ENCODE peak calls at places on chromosomes 16 and 17, in ten cellular contexts. One of them, this sample, is unnamed.

GRCh38 chr16:6926762-6927161 is 405.9 kb upstream of the RBFOX1 start:
- DNase-seq in NCI-H1436: no peak
- DNase-seq in NCI-H1105: no peak
- DNase-seq in H1: peak
- DNase-seq in sciatic nerve: no peak
- DNase-seq in gastrocnemius medialis: no peak
- DNase-seq in activated naive CD8-positive, alpha-beta T cell treated with anti-CD3 and anti-CD28 coated beads, Interleukin-2, amount 50 U/mL, for 24 hours: no peak
- DNase-seq in ELF-1: peak
- DNase-seq in nephron progenitor cell: no peak
- DNase-seq in T follicular helper cell: no peak
- DNase-seq in this sample: no peak

GRCh38 chr17:62093188-62094155 is 28.4 kb upstream of the MED13 start:
- DNase-seq in H1: no peak
- DNase-seq in ELF-1: no peak
- DNase-seq in nephron progenitor cell: no peak
- DNase-seq in sciatic nerve: no peak
- DNase-seq in NCI-H1105: no peak
- DNase-seq in T follicular helper cell: no peak
- DNase-seq in gastrocnemius medialis: no peak
- DNase-seq in NCI-H1436: no peak
- DNase-seq in activated naive CD8-positive, alpha-beta T cell treated with anti-CD3 and anti-CD28 coated beads, Interleukin-2, amount 50 U/mL, for 24 hours: no peak
- DNase-seq in this sample: no peak

GRCh38 chr17:36498560-36499300 is 12.2 kb downstream of the ZNHIT3 start:
- DNase-seq in T follicular helper cell: no peak
- DNase-seq in NCI-H1436: no peak
- DNase-seq in H1: no peak
- DNase-seq in ELF-1: no peak
- DNase-seq in NCI-H1105: no peak
- DNase-seq in sciatic nerve: no peak
- DNase-seq in nephron progenitor cell: no peak
- DNase-seq in gastrocnemius medialis: no peak
- DNase-seq in activated naive CD8-positive, alpha-beta T cell treated with anti-CD3 and anti-CD28 coated beads, Interleukin-2, amount 50 U/mL, for 24 hours: no peak
- DNase-seq in this sample: no peak

GRCh38 chr17:44190496-44190895 is 3.7 kb downstream of the TMUB2 start:
- DNase-seq in H1: no peak
- DNase-seq in T follicular helper cell: no peak
- DNase-seq in gastrocnemius medialis: no peak
- DNase-seq in NCI-H1436: no peak
- DNase-seq in NCI-H1105: no peak
- DNase-seq in nephron progenitor cell: no peak
- DNase-seq in ELF-1: no peak
- DNase-seq in activated naive CD8-positive, alpha-beta T cell treated with anti-CD3 and anti-CD28 coated beads, Interleukin-2, amount 50 U/mL, for 24 hours: no peak
- DNase-seq in sciatic nerve: no peak
- DNase-seq in this sample: no peak

GRCh38 chr17:77036841-77037381 is 103.9 kb upstream of the SEC14L1 start:
- DNase-seq in activated naive CD8-positive, alpha-beta T cell treated with anti-CD3 and anti-CD28 coated beads, Interleukin-2, amount 50 U/mL, for 24 hours: no peak
- DNase-seq in NCI-H1436: peak
- DNase-seq in ELF-1: peak
- DNase-seq in sciatic nerve: no peak
- DNase-seq in gastrocnemius medialis: no peak
- DNase-seq in nephron progenitor cell: no peak
- DNase-seq in NCI-H1105: no peak
- DNase-seq in H1: no peak
- DNase-seq in T follicular helper cell: no peak
- DNase-seq in this sample: no peak

GRCh38 chr17:18033442-18034099 is 5.4 kb downstream of the ATPAF2 start:
- DNase-seq in NCI-H1436: peak
- DNase-seq in ELF-1: peak
- DNase-seq in T follicular helper cell: peak
- DNase-seq in gastrocnemius medialis: peak
- DNase-seq in H1: peak
- DNase-seq in NCI-H1105: peak
- DNase-seq in activated naive CD8-positive, alpha-beta T cell treated with anti-CD3 and anti-CD28 coated beads, Interleukin-2, amount 50 U/mL, for 24 hours: peak
- DNase-seq in nephron progenitor cell: peak
- DNase-seq in sciatic nerve: no peak
- DNase-seq in this sample: peak

GRCh38 chr16:86951831-86952598 is 365.2 kb downstream of the C16orf95 start:
- DNase-seq in activated naive CD8-positive, alpha-beta T cell treated with anti-CD3 and anti-CD28 coated beads, Interleukin-2, amount 50 U/mL, for 24 hours: no peak
- DNase-seq in NCI-H1105: no peak
- DNase-seq in T follicular helper cell: no peak
- DNase-seq in ELF-1: no peak
- DNase-seq in NCI-H1436: no peak
- DNase-seq in nephron progenitor cell: no peak
- DNase-seq in H1: no peak
- DNase-seq in gastrocnemius medialis: no peak
- DNase-seq in sciatic nerve: no peak
- DNase-seq in this sample: no peak

GRCh38 chr16:57617604-57618111 is 10.8 kb upstream of the ADGRG1 start:
- DNase-seq in H1: no peak
- DNase-seq in nephron progenitor cell: no peak
- DNase-seq in T follicular helper cell: no peak
- DNase-seq in gastrocnemius medialis: no peak
- DNase-seq in ELF-1: no peak
- DNase-seq in NCI-H1105: no peak
- DNase-seq in NCI-H1436: no peak
- DNase-seq in activated naive CD8-positive, alpha-beta T cell treated with anti-CD3 and anti-CD28 coated beads, Interleukin-2, amount 50 U/mL, for 24 hours: no peak
- DNase-seq in sciatic nerve: peak
- DNase-seq in this sample: no peak

GRCh38 chr17:29129731-29130130 is 50.5 kb downstream of the MYO18A start:
- DNase-seq in ELF-1: no peak
- DNase-seq in NCI-H1105: no peak
- DNase-seq in NCI-H1436: no peak
- DNase-seq in gastrocnemius medialis: peak
- DNase-seq in T follicular helper cell: no peak
- DNase-seq in activated naive CD8-positive, alpha-beta T cell treated with anti-CD3 and anti-CD28 coated beads, Interleukin-2, amount 50 U/mL, for 24 hours: no peak
- DNase-seq in sciatic nerve: no peak
- DNase-seq in H1: no peak
- DNase-seq in nephron progenitor cell: no peak
- DNase-seq in this sample: no peak

GRCh38 chr17:79777844-79778503 is at the start of gene CBX2:
- DNase-seq in NCI-H1436: peak
- DNase-seq in T follicular helper cell: peak
- DNase-seq in nephron progenitor cell: peak
- DNase-seq in sciatic nerve: peak
- DNase-seq in gastrocnemius medialis: no peak
- DNase-seq in H1: no peak
- DNase-seq in activated naive CD8-positive, alpha-beta T cell treated with anti-CD3 and anti-CD28 coated beads, Interleukin-2, amount 50 U/mL, for 24 hours: peak
- DNase-seq in NCI-H1105: peak
- DNase-seq in ELF-1: no peak
- DNase-seq in this sample: peak

GRCh38 chr17:9575381-9576072 is at the start of gene STX8:
- DNase-seq in NCI-H1105: peak
- DNase-seq in nephron progenitor cell: peak
- DNase-seq in ELF-1: peak
- DNase-seq in H1: peak
- DNase-seq in sciatic nerve: peak
- DNase-seq in activated naive CD8-positive, alpha-beta T cell treated with anti-CD3 and anti-CD28 coated beads, Interleukin-2, amount 50 U/mL, for 24 hours: peak
- DNase-seq in gastrocnemius medialis: peak
- DNase-seq in NCI-H1436: peak
- DNase-seq in T follicular helper cell: peak
- DNase-seq in this sample: peak

GRCh38 chr16:63684702-63685101 is 1437.2 kb downstream of the CDH11 start:
- DNase-seq in T follicular helper cell: no peak
- DNase-seq in sciatic nerve: no peak
- DNase-seq in gastrocnemius medialis: no peak
- DNase-seq in nephron progenitor cell: no peak
- DNase-seq in activated naive CD8-positive, alpha-beta T cell treated with anti-CD3 and anti-CD28 coated beads, Interleukin-2, amount 50 U/mL, for 24 hours: no peak
- DNase-seq in NCI-H1436: no peak
- DNase-seq in H1: no peak
- DNase-seq in NCI-H1105: no peak
- DNase-seq in ELF-1: peak
- DNase-seq in this sample: no peak

GRCh38 chr16:26787924-26788323 is 278.8 kb upstream of the C16orf82 start:
- DNase-seq in nephron progenitor cell: no peak
- DNase-seq in NCI-H1105: no peak
- DNase-seq in ELF-1: peak
- DNase-seq in T follicular helper cell: no peak
- DNase-seq in gastrocnemius medialis: no peak
- DNase-seq in sciatic nerve: no peak
- DNase-seq in H1: no peak
- DNase-seq in NCI-H1436: no peak
- DNase-seq in activated naive CD8-positive, alpha-beta T cell treated with anti-CD3 and anti-CD28 coated beads, Interleukin-2, amount 50 U/mL, for 24 hours: no peak
- DNase-seq in this sample: no peak

GRCh38 chr17:75456417-75457046 is at the start of gene TMEM94:
- DNase-seq in NCI-H1436: peak
- DNase-seq in T follicular helper cell: peak
- DNase-seq in activated naive CD8-positive, alpha-beta T cell treated with anti-CD3 and anti-CD28 coated beads, Interleukin-2, amount 50 U/mL, for 24 hours: peak
- DNase-seq in gastrocnemius medialis: peak
- DNase-seq in nephron progenitor cell: peak
- DNase-seq in ELF-1: peak
- DNase-seq in H1: peak
- DNase-seq in sciatic nerve: peak
- DNase-seq in NCI-H1105: peak
- DNase-seq in this sample: peak

GRCh38 chr16:83338138-83338537 is 469.6 kb upstream of the HSBP1 start:
- DNase-seq in sciatic nerve: no peak
- DNase-seq in activated naive CD8-positive, alpha-beta T cell treated with anti-CD3 and anti-CD28 coated beads, Interleukin-2, amount 50 U/mL, for 24 hours: no peak
- DNase-seq in NCI-H1436: no peak
- DNase-seq in H1: no peak
- DNase-seq in gastrocnemius medialis: no peak
- DNase-seq in ELF-1: no peak
- DNase-seq in T follicular helper cell: no peak
- DNase-seq in NCI-H1105: no peak
- DNase-seq in nephron progenitor cell: no peak
- DNase-seq in this sample: no peak

GRCh38 chr16:71767060-71767900 is 41.4 kb downstream of the AP1G1 start:
- DNase-seq in NCI-H1436: no peak
- DNase-seq in nephron progenitor cell: no peak
- DNase-seq in gastrocnemius medialis: no peak
- DNase-seq in ELF-1: no peak
- DNase-seq in H1: no peak
- DNase-seq in NCI-H1105: no peak
- DNase-seq in T follicular helper cell: no peak
- DNase-seq in activated naive CD8-positive, alpha-beta T cell treated with anti-CD3 and anti-CD28 coated beads, Interleukin-2, amount 50 U/mL, for 24 hours: no peak
- DNase-seq in sciatic nerve: no peak
- DNase-seq in this sample: no peak

GRCh38 chr17:27459433-27459832 is 3.2 kb downstream of the KSR1 start:
- DNase-seq in T follicular helper cell: no peak
- DNase-seq in NCI-H1105: no peak
- DNase-seq in activated naive CD8-positive, alpha-beta T cell treated with anti-CD3 and anti-CD28 coated beads, Interleukin-2, amount 50 U/mL, for 24 hours: no peak
- DNase-seq in ELF-1: no peak
- DNase-seq in H1: no peak
- DNase-seq in gastrocnemius medialis: no peak
- DNase-seq in sciatic nerve: no peak
- DNase-seq in nephron progenitor cell: no peak
- DNase-seq in NCI-H1436: no peak
- DNase-seq in this sample: no peak

GRCh38 chr17:75812096-75813001 is 27.7 kb downstream of the UNK start:
- DNase-seq in gastrocnemius medialis: no peak
- DNase-seq in NCI-H1105: no peak
- DNase-seq in sciatic nerve: no peak
- DNase-seq in T follicular helper cell: no peak
- DNase-seq in ELF-1: no peak
- DNase-seq in H1: no peak
- DNase-seq in activated naive CD8-positive, alpha-beta T cell treated with anti-CD3 and anti-CD28 coated beads, Interleukin-2, amount 50 U/mL, for 24 hours: no peak
- DNase-seq in nephron progenitor cell: no peak
- DNase-seq in NCI-H1436: no peak
- DNase-seq in this sample: no peak

GRCh38 chr17:55672585-55673501 is 49.8 kb downstream of the TMEM100 start:
- DNase-seq in T follicular helper cell: no peak
- DNase-seq in nephron progenitor cell: no peak
- DNase-seq in activated naive CD8-positive, alpha-beta T cell treated with anti-CD3 and anti-CD28 coated beads, Interleukin-2, amount 50 U/mL, for 24 hours: peak
- DNase-seq in NCI-H1436: no peak
- DNase-seq in NCI-H1105: no peak
- DNase-seq in gastrocnemius medialis: no peak
- DNase-seq in ELF-1: no peak
- DNase-seq in sciatic nerve: no peak
- DNase-seq in H1: no peak
- DNase-seq in this sample: no peak

GRCh38 chr16:51003850-51004566 is 147.1 kb downstream of the SALL1 start:
- DNase-seq in nephron progenitor cell: no peak
- DNase-seq in T follicular helper cell: no peak
- DNase-seq in gastrocnemius medialis: no peak
- DNase-seq in sciatic nerve: no peak
- DNase-seq in ELF-1: no peak
- DNase-seq in H1: no peak
- DNase-seq in activated naive CD8-positive, alpha-beta T cell treated with anti-CD3 and anti-CD28 coated beads, Interleukin-2, amount 50 U/mL, for 24 hours: no peak
- DNase-seq in NCI-H1105: no peak
- DNase-seq in NCI-H1436: no peak
- DNase-seq in this sample: no peak

GRCh38 chr16:14449790-14450463 is 180.1 kb downstream of the PARN start:
- DNase-seq in H1: no peak
- DNase-seq in ELF-1: no peak
- DNase-seq in activated naive CD8-positive, alpha-beta T cell treated with anti-CD3 and anti-CD28 coated beads, Interleukin-2, amount 50 U/mL, for 24 hours: no peak
- DNase-seq in NCI-H1105: no peak
- DNase-seq in gastrocnemius medialis: no peak
- DNase-seq in NCI-H1436: no peak
- DNase-seq in nephron progenitor cell: no peak
- DNase-seq in T follicular helper cell: no peak
- DNase-seq in sciatic nerve: no peak
- DNase-seq in this sample: no peak

GRCh38 chr17:65593092-65593869 is 31.8 kb upstream of the AXIN2 start:
- DNase-seq in gastrocnemius medialis: no peak
- DNase-seq in NCI-H1105: no peak
- DNase-seq in activated naive CD8-positive, alpha-beta T cell treated with anti-CD3 and anti-CD28 coated beads, Interleukin-2, amount 50 U/mL, for 24 hours: no peak
- DNase-seq in sciatic nerve: no peak
- DNase-seq in T follicular helper cell: no peak
- DNase-seq in NCI-H1436: no peak
- DNase-seq in nephron progenitor cell: no peak
- DNase-seq in H1: no peak
- DNase-seq in ELF-1: peak
- DNase-seq in this sample: no peak

GRCh38 chr16:71746442-71747046 is 22.0 kb upstream of the PHLPP2 start:
- DNase-seq in sciatic nerve: no peak
- DNase-seq in T follicular helper cell: peak
- DNase-seq in H1: no peak
- DNase-seq in activated naive CD8-positive, alpha-beta T cell treated with anti-CD3 and anti-CD28 coated beads, Interleukin-2, amount 50 U/mL, for 24 hours: no peak
- DNase-seq in NCI-H1105: peak
- DNase-seq in ELF-1: no peak
- DNase-seq in nephron progenitor cell: no peak
- DNase-seq in NCI-H1436: no peak
- DNase-seq in gastrocnemius medialis: no peak
- DNase-seq in this sample: no peak

GRCh38 chr16:84278333-84278732 is 16.3 kb upstream of the WFDC1 start:
- DNase-seq in H1: no peak
- DNase-seq in sciatic nerve: no peak
- DNase-seq in activated naive CD8-positive, alpha-beta T cell treated with anti-CD3 and anti-CD28 coated beads, Interleukin-2, amount 50 U/mL, for 24 hours: no peak
- DNase-seq in NCI-H1105: no peak
- DNase-seq in T follicular helper cell: no peak
- DNase-seq in ELF-1: no peak
- DNase-seq in gastrocnemius medialis: no peak
- DNase-seq in nephron progenitor cell: no peak
- DNase-seq in NCI-H1436: no peak
- DNase-seq in this sample: no peak

GRCh38 chr16:79885320-79885719 is 284.8 kb upstream of the MAF start:
- DNase-seq in NCI-H1105: no peak
- DNase-seq in gastrocnemius medialis: no peak
- DNase-seq in NCI-H1436: no peak
- DNase-seq in ELF-1: no peak
- DNase-seq in H1: no peak
- DNase-seq in sciatic nerve: no peak
- DNase-seq in T follicular helper cell: no peak
- DNase-seq in nephron progenitor cell: no peak
- DNase-seq in activated naive CD8-positive, alpha-beta T cell treated with anti-CD3 and anti-CD28 coated beads, Interleukin-2, amount 50 U/mL, for 24 hours: no peak
- DNase-seq in this sample: no peak

GRCh38 chr17:39167492-39167891 is 1.5 kb upstream of the ARL5C start:
- DNase-seq in T follicular helper cell: no peak
- DNase-seq in nephron progenitor cell: no peak
- DNase-seq in sciatic nerve: no peak
- DNase-seq in NCI-H1436: no peak
- DNase-seq in activated naive CD8-positive, alpha-beta T cell treated with anti-CD3 and anti-CD28 coated beads, Interleukin-2, amount 50 U/mL, for 24 hours: no peak
- DNase-seq in ELF-1: no peak
- DNase-seq in NCI-H1105: no peak
- DNase-seq in H1: no peak
- DNase-seq in gastrocnemius medialis: no peak
- DNase-seq in this sample: no peak

GRCh38 chr16:50279142-50279865 is 13.0 kb downstream of the ADCY7 start:
- DNase-seq in sciatic nerve: no peak
- DNase-seq in NCI-H1105: no peak
- DNase-seq in nephron progenitor cell: no peak
- DNase-seq in gastrocnemius medialis: peak
- DNase-seq in T follicular helper cell: no peak
- DNase-seq in H1: no peak
- DNase-seq in ELF-1: no peak
- DNase-seq in NCI-H1436: no peak
- DNase-seq in activated naive CD8-positive, alpha-beta T cell treated with anti-CD3 and anti-CD28 coated beads, Interleukin-2, amount 50 U/mL, for 24 hours: no peak
- DNase-seq in this sample: no peak

GRCh38 chr16:86884256-86884655 is 305.9 kb downstream of the FOXL1 start:
- DNase-seq in activated naive CD8-positive, alpha-beta T cell treated with anti-CD3 and anti-CD28 coated beads, Interleukin-2, amount 50 U/mL, for 24 hours: no peak
- DNase-seq in ELF-1: peak
- DNase-seq in H1: no peak
- DNase-seq in T follicular helper cell: no peak
- DNase-seq in gastrocnemius medialis: no peak
- DNase-seq in NCI-H1436: no peak
- DNase-seq in NCI-H1105: no peak
- DNase-seq in nephron progenitor cell: no peak
- DNase-seq in sciatic nerve: no peak
- DNase-seq in this sample: no peak